ENCODE peak calls at places on chromosomes 16 and 17, in six cellular contexts. K, R, P, X, H and C are unnamed samples.

GRCh38 chr16:52496051-52496876 is 50.7 kb downstream of the TOX3 start:
- DNase-seq in K (no peak), R (no peak), P (no peak), H (no peak), X (no peak), C (no peak)

GRCh38 chr16:263944-264343 is 11.8 kb downstream of the RGS11 start:
- DNase-seq in X (no peak), R (no peak), H (no peak), K (no peak), P (peak), C (no peak)

GRCh38 chr16:8931864-8932263 is 31.8 kb downstream of the USP7 start:
- DNase-seq in X (no peak), H (peak), P (no peak), R (peak), K (peak), C (no peak)

GRCh38 chr17:71709974-71710373 is 410.8 kb upstream of the SOX9 start:
- DNase-seq in X (no peak), R (no peak), H (no peak), P (no peak), K (no peak), C (no peak)

GRCh38 chr16:76222087-76222486 is 55.1 kb upstream of the CNTNAP4 start:
- DNase-seq in R (no peak), P (no peak), K (peak), X (no peak), H (no peak), C (no peak)

GRCh38 chr16:58032710-58033293 is 7.2 kb downstream of the MMP15 start:
- DNase-seq in X (no peak), R (no peak), P (peak), H (no peak), K (no peak), C (no peak)

GRCh38 chr17:32297860-32298259 is 32.2 kb downstream of the RHBDL3 start:
- DNase-seq in R (no peak), H (no peak), P (peak), K (no peak), X (no peak), C (no peak)

GRCh38 chr17:81512560-81512983 is at the start of gene ACTG1:
- DNase-seq in H (peak), P (peak), R (peak), X (peak), K (peak), C (no peak)

GRCh38 chr16:46891910-46892309 is 7.7 kb downstream of the GPT2 start:
- DNase-seq in X (no peak), K (no peak), P (no peak), H (no peak), R (no peak), C (no peak)

GRCh38 chr16:19089410-19089955 is 22.1 kb downstream of the COQ7 start:
- DNase-seq in K (no peak), H (no peak), R (no peak), P (no peak), X (no peak), C (no peak)

GRCh38 chr16:84970447-84971127 is 40.7 kb downstream of the ZDHHC7 start:
- DNase-seq in K (peak), X (no peak), P (peak), R (peak), H (peak), C (no peak)

GRCh38 chr17:19418312-19418992 is 7.4 kb downstream of the RNF112 start:
- DNase-seq in R (no peak), X (no peak), H (peak), K (peak), P (no peak), C (peak)

DNA sequence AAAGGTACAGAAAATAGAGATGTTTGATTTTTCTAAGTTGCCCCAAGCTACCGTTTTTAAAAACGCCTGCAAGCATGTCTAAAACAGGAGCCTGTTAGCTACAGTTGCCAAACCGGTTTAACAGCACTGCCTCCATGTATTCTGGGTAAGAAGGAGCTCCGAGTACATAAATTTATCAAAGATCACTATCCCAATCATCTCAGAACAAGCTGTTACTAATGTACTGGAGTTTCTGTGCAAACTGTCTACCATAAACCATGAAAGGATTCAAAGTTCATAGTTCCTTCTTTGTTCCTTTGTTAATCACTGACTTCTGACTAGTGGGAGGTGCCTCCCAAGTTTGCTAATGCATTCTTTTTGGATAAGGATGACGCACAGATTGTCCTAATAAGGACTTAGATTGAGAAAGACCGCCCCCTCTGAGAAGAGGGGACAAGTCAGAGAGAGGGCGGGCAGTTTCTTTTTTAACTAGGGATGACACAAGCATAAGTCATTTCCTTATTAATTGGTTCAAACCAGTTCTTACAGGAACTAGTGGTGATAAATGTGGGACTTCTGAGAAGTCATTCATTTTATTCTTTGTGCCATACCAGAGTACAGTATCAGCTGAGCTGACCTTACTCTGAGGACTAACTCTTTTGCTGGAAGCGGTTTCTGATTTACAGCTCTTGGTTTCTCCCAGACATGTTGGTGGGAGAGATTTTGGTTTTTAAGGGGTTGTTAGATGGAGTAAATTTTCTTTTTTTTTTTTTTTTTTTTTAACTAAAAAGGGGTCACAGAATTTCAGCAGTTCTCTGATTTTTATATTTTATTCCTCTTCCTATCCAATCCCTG is 55.2 kb downstream of the TUBD1 start:
- DNase-seq in R (no peak), K (peak), H (peak), X (peak), P (no peak), C (no peak)
- TF ChIP-seq POLR2A in R (peak), K (no peak), H (peak), X (no peak), P (no peak), C (no peak)

GRCh38 chr17:66531826-66532439 is 229.5 kb downstream of the PRKCA start:
- DNase-seq in R (no peak), P (no peak), K (no peak), H (no peak), X (no peak), C (no peak)
- H3K27ac ChIP-seq in R (no peak), P (no peak), K (peak), H (no peak), X (no peak), C (no peak)

DNA sequence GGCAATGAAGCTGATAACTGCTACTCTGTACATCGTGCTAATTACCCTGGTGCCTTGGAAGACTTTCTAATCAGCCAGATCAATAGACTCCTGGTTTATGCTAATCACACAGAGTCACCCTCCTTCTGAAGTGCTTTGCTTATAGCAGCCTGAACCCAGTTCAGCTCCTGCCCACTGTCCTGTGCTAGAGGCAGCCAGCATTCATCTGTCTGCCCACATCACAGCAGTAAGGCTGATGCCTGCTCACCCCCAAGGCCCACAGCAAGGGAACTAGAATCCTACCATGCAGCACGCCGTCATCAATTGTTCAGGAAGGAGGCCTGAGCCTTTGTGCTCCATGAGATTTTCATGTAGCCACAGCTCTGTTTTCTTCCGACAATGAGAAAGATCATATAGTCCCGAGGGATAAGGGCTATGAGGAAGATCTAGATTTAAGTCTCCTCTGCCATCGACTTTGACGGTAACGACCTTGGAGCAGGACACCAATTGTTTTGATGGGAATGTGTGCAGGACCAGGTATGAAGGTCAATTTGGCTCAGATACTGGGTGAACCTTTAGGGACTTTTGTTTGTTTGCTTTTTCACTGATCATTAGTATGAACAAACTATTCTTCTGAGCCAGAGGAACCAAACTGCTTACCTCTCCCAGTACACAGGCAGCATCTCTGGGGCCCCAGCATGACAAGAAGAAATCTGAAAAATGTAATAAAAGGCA is 12.5 kb upstream of the LYRM9 start:
- DNase-seq in H (no peak), X (no peak), R (no peak), P (no peak), K (no peak), C (no peak)
- TF ChIP-seq POLR2A in H (no peak), X (no peak), R (no peak), P (no peak), K (no peak), C (no peak)

GRCh38 chr17:3989156-3989886 is 25.1 kb upstream of the ATP2A3 start:
- DNase-seq in R (no peak), X (no peak), H (no peak), P (peak), K (no peak), C (no peak)
- H3K27ac ChIP-seq in R (no peak), X (no peak), H (no peak), P (no peak), K (no peak), C (no peak)

DNA sequence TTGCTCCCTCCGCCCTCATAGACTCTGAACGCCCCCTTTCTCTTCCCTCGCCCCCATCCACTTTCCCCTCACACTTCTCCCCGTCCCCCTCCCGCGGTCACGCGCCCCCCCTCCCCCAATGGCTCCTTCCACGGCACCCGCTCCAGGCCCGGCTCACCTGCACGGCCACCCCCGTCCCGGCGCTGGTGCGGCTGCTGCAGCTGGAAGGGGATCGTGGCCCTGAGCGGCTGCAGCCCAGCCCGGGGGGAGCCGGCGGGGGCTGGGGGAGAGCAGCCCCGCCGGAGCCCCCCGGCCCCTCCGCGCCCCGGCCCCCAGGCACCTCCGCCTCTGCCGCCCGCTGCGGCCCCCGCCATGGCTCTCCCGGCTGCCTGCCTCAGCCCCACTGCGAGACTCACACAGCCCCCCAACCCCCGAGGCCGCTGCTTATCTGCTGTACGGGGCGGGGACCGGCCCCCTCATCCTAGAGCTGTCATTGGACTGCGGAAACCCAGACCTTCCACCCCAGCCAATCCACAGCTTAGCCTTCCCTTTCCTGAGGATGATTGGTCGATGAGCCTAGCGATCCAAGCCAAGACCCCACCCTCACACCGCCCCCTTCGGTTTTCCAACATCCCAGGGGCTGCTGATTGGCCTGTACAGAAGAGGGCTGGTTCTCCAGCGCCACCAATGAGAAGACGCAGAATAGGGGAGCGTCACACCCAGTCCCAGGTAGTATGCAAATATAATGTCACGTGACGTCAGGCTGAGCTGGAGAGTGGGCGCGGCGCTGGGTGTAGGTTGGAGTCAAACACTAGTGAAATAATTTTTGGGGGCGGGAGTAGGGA is at the start of gene FAM117A:
- DNase-seq in P (peak), H (peak), K (peak), R (peak), X (peak), C (peak)
- TF ChIP-seq POLR2A in P (no peak), H (no peak), K (peak), R (peak), X (no peak), C (no peak)

GRCh38 chr16:87464691-87465300 is 28.0 kb downstream of the ZCCHC14 start:
- DNase-seq in P (no peak), R (peak), H (peak), K (no peak), X (no peak), C (no peak)

GRCh38 chr16:87465306-87465705 is 27.5 kb downstream of the ZCCHC14 start:
- DNase-seq in R (peak), H (peak), X (peak), K (no peak), P (no peak), C (no peak)

GRCh38 chr16:87469186-87469585 is 23.6 kb downstream of the ZCCHC14 start:
- DNase-seq in H (no peak), K (no peak), X (no peak), R (no peak), P (no peak), C (no peak)

GRCh38 chr16:87468550-87468949 is 24.3 kb downstream of the ZCCHC14 start:
- DNase-seq in P (no peak), R (no peak), X (no peak), K (no peak), H (no peak), C (no peak)

DNA sequence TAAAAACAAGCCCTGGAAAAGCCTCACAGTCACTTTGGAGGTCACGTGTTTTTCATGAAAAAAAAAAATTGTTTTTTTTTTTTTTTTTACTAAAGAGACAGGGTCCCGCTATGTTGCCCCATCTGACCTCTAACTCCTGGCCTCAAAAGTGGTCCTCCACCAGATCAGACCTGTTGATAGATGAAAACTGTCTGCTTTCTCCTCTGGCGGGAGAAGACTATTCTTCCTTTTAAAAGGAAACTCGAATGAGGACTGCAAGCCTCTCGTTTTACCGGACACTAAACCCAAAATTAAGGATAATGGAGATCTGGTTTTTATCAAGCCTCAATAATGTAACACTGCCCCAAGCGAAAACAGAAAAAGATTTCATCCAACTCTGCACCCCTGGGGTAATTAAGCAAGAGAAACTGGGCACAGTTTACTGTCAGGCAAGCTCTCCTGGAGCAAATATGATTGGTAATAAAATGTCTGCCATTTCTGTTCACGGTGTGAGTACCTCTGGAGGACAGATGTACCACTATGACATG is 25.8 kb downstream of the ZCCHC14 start:
- DNase-seq in X (no peak), K (no peak), P (no peak), R (no peak), H (no peak), C (no peak)
- H3K27ac ChIP-seq in X (no peak), K (no peak), P (peak), R (no peak), H (no peak), C (peak)

GRCh38 chr17:80101160-80101945 is at the start of gene GAA:
- DNase-seq in P (peak), X (no peak), K (peak), H (peak), R (peak), C (no peak)
- TF ChIP-seq POLR2A in P (no peak), X (no peak), K (peak), H (peak), R (peak), C (peak)

GRCh38 chr16:4212207-4212933 is 29.5 kb downstream of the SRL start:
- DNase-seq in X (no peak), P (peak), K (no peak), R (no peak), H (no peak), C (no peak)
- H3K27ac ChIP-seq in X (peak), P (no peak), K (peak), R (no peak), H (no peak), C (peak)

GRCh38 chr16:28899882-28900600 is 21.8 kb downstream of the ATP2A1 start:
- DNase-seq in X (no peak), H (no peak), R (no peak), K (no peak), P (no peak), C (no peak)

GRCh38 chr16:28902909-28903308 is 22.1 kb downstream of the RABEP2 start:
- DNase-seq in X (no peak), P (peak), R (no peak), K (no peak), H (no peak), C (no peak)

GRCh38 chr16:28898942-28899341 is 20.7 kb downstream of the ATP2A1 start:
- DNase-seq in K (no peak), R (no peak), H (no peak), X (no peak), P (no peak), C (no peak)

GRCh38 chr16:28901862-28902261 is 23.2 kb downstream of the RABEP2 start:
- DNase-seq in X (no peak), H (no peak), K (no peak), P (no peak), R (no peak), C (no peak)

GRCh38 chr16:28900601-28901000 is 22.3 kb downstream of the ATP2A1 start:
- DNase-seq in K (no peak), X (no peak), H (no peak), R (no peak), P (peak), C (no peak)
- TF ChIP-seq POLR2A in K (no peak), X (no peak), H (no peak), R (no peak), P (no peak), C (no peak)

GRCh38 chr16:81697321-81697885 is 81.7 kb upstream of the PLCG2 start:
- DNase-seq in H (no peak), K (peak), P (peak), R (no peak), X (no peak), C (no peak)
- H3K27ac ChIP-seq in H (no peak), K (peak), P (peak), R (no peak), X (peak), C (peak)